ENCODE peak calls at places on chromosomes 11 and 22, in nine cellular contexts. M is activated T-helper 1 cell treated with anti-CD3 and anti-CD28 coated beads, Interleukin-2, amount 50 U/mL, for 16 hours; U is nucleus accumbens; V is RPMI7951; G is EH; H is PC-9; K is left colon; N is cardiac fibroblast; J is ACHN. D is an unnamed sample.

GRCh38 chr11:3014314-3014938 is 22.3 kb upstream of the NAP1L4 start:
- DNase-seq in G (no peak), M (peak), J (no peak), V (no peak), N (no peak), H (no peak), K (no peak), U (no peak), D (no peak)

GRCh38 chr22:45497746-45498145 is 4.9 kb upstream of the FBLN1 start:
- DNase-seq in H (no peak), N (peak), G (no peak), U (no peak), M (no peak), J (no peak), V (no peak), K (no peak), D (no peak)

GRCh38 chr22:19941365-19942070 is at the start of the genes COMT and TXNRD2:
- DNase-seq in U (peak), N (peak), J (peak), M (peak), K (peak), V (peak), G (peak), H (peak), D (peak)

GRCh38 chr11:112958670-112959069 is 2.5 kb upstream of the NCAM1 start:
- DNase-seq in V (peak), U (no peak), J (no peak), G (peak), H (no peak), K (no peak), M (no peak), N (peak), D (no peak)

GRCh38 chr11:96263361-96263763 is 79.6 kb downstream of the MAML2 start:
- DNase-seq in U (no peak), J (no peak), H (no peak), V (peak), G (peak), M (no peak), K (no peak), N (peak), D (no peak)

GRCh38 chr22:39114157-39114511 is 17.1 kb downstream of the APOBEC3H start:
- DNase-seq in V (no peak), U (no peak), K (no peak), M (no peak), J (no peak), H (no peak), G (no peak), N (no peak), D (no peak)

GRCh38 chr11:97398246-97398645 is 1008.4 kb downstream of the JRKL start:
- DNase-seq in J (no peak), U (no peak), H (no peak), V (no peak), M (no peak), K (no peak), G (no peak), N (no peak), D (no peak)

GRCh38 chr11:61701298-61701993 is 21.3 kb downstream of the DAGLA start:
- DNase-seq in G (peak), U (no peak), V (no peak), N (no peak), H (no peak), J (peak), M (no peak), K (peak), D (no peak)

GRCh38 chr22:38238519-38239051 is 34.2 kb downstream of the TMEM184B start:
- DNase-seq in H (no peak), U (peak), K (no peak), N (peak), M (no peak), V (peak), J (no peak), G (no peak), D (no peak)

GRCh38 chr11:1863352-1864215 is 10.7 kb downstream of the LSP1 start:
- DNase-seq in M (no peak), G (peak), V (peak), U (no peak), K (peak), N (peak), J (peak), H (peak), D (no peak)

GRCh38 chr22:42313804-42314581 is 43.5 kb upstream of the TCF20 start:
- DNase-seq in G (peak), N (peak), M (no peak), H (peak), J (peak), U (no peak), K (peak), V (peak), D (peak)

GRCh38 chr22:22823126-22823804 is 64.4 kb upstream of the IGLL5 start:
- DNase-seq in H (no peak), U (no peak), K (no peak), M (no peak), N (no peak), G (no peak), J (no peak), V (no peak), D (no peak)

GRCh38 chr11:63240791-63241379 is 2.5 kb downstream of the SLC22A25 start:
- DNase-seq in N (no peak), H (no peak), M (no peak), V (no peak), K (no peak), U (no peak), J (no peak), G (no peak), D (no peak)

GRCh38 chr11:67117667-67118058 is 1.4 kb upstream of the KDM2A start:
- DNase-seq in H (peak), G (no peak), V (peak), N (peak), J (no peak), K (peak), M (no peak), U (peak), D (peak)

GRCh38 chr11:77141034-77141433 is 13.0 kb downstream of the MYO7A start:
- DNase-seq in N (peak), H (no peak), K (no peak), V (no peak), G (peak), M (no peak), U (no peak), J (no peak), D (no peak)

GRCh38 chr11:112285918-112286317 is 25.3 kb upstream of the PLET1 start:
- DNase-seq in G (peak), M (no peak), U (no peak), J (no peak), K (no peak), V (peak), H (no peak), N (peak), D (no peak)

GRCh38 chr11:77044356-77044755 is 10.2 kb downstream of the B3GNT6 start:
- DNase-seq in M (no peak), G (no peak), N (no peak), J (no peak), H (no peak), U (no peak), K (no peak), V (no peak), D (no peak)

GRCh38 chr11:100670140-100670539 is 16.9 kb upstream of the ARHGAP42 start:
- DNase-seq in U (no peak), H (no peak), K (no peak), V (no peak), N (no peak), G (peak), J (no peak), M (no peak), D (no peak)

GRCh38 chr22:49229483-49230193 is 598.0 kb downstream of the BRD1 start:
- DNase-seq in N (no peak), U (no peak), M (no peak), G (no peak), V (no peak), J (no peak), K (no peak), H (no peak), D (no peak)

GRCh38 chr11:130528301-130528651 is 79.8 kb downstream of the ADAMTS15 start:
- DNase-seq in G (peak), J (no peak), K (no peak), H (peak), N (no peak), V (peak), U (no peak), M (no peak), D (no peak)

GRCh38 chr11:112366777-112367176 is 106.1 kb upstream of the PLET1 start:
- DNase-seq in N (no peak), U (no peak), H (no peak), K (no peak), M (no peak), V (no peak), G (peak), J (no peak), D (no peak)

GRCh38 chr11:79667377-79667776 is 226.5 kb upstream of the TENM4 start:
- DNase-seq in H (no peak), U (no peak), J (no peak), M (no peak), V (no peak), N (no peak), K (no peak), G (no peak), D (no peak)

GRCh38 chr11:13102575-13102840 is 93.4 kb downstream of the RASSF10 start:
- DNase-seq in U (no peak), V (no peak), N (no peak), J (no peak), K (no peak), M (no peak), H (no peak), G (no peak), D (no peak)

GRCh38 chr11:94132152-94132558 is 3.5 kb downstream of the PANX1 start:
- DNase-seq in H (no peak), G (peak), N (peak), U (no peak), J (peak), K (no peak), V (peak), M (no peak), D (no peak)

GRCh38 chr22:35023692-35024363 is 42.1 kb upstream of the ISX start:
- DNase-seq in V (peak), N (peak), M (peak), K (peak), J (peak), U (peak), G (peak), H (peak), D (peak)